ENCODE peak calls at places on chromosomes 2 and 18, in ten cellular contexts. O, S, T, W, C, M, Q, U, R and K are unnamed samples.

GRCh38 chr18:59610546-59611140 is 86.6 kb downstream of the CCBE1 start:
- DNase-seq in O (no peak), S (no peak), T (no peak), W (no peak), C (no peak), M (no peak), Q (no peak), U (no peak), R (no peak), K (no peak)

GRCh38 chr2:171347158-171347557 is 86.6 kb downstream of the METTL8 start:
- DNase-seq in O (no peak), S (no peak), T (no peak), W (no peak), C (no peak), M (no peak), Q (no peak), U (no peak), R (no peak), K (no peak)

GRCh38 chr2:23480991-23481797 is 96.2 kb downstream of the KLHL29 start:
- DNase-seq in O (no peak), S (peak), T (peak), W (peak), C (no peak), M (peak), Q (peak), U (no peak), R (peak), K (no peak)

GRCh38 chr2:95025406-95026319 is at the start of gene MAL:
- DNase-seq in O (peak), S (peak), T (no peak), W (no peak), C (peak), M (no peak), Q (peak), U (no peak), R (no peak), K (no peak)

GRCh38 chr2:112077814-112078213 is 22.7 kb downstream of the TMEM87B start:
- DNase-seq in O (no peak), S (no peak), T (no peak), W (no peak), C (no peak), M (no peak), Q (no peak), U (no peak), R (peak), K (no peak)

GRCh38 chr2:173354073-173354600 is 535 bp upstream of the CDCA7 start:
- DNase-seq in O (no peak), S (no peak), T (peak), W (no peak), C (no peak), M (no peak), Q (no peak), U (no peak), R (no peak), K (no peak)

GRCh38 chr18:2898131-2898640 is 51.4 kb downstream of the EMILIN2 start:
- DNase-seq in O (no peak), S (no peak), T (no peak), W (peak), C (no peak), M (no peak), Q (peak), U (no peak), R (peak), K (no peak)

GRCh38 chr18:76416935-76417334 is 78.1 kb downstream of the ZNF516 start:
- DNase-seq in O (no peak), S (no peak), T (no peak), W (no peak), C (no peak), M (no peak), Q (peak), U (no peak), R (no peak), K (no peak)

GRCh38 chr2:30208453-30208852 is 22.9 kb upstream of the LBH start:
- DNase-seq in O (no peak), S (peak), T (peak), W (peak), C (peak), M (peak), Q (peak), U (no peak), R (peak), K (no peak)